ENCODE peak calls at places on chromosomes 11 and 22, in nine cellular contexts. M is spleen, R is IMR-90, V is stomach, S is adrenal gland, H is gastrocnemius medialis, B is right lobe of liver, C is heart left ventricle, K is thyroid gland. J is an unnamed sample. For H3K36me3, the result is how much of the 10 kb centered on the place peaks cover.

GRCh38 chr22:41171996-41172395 is 33.1 kb upstream of the L3MBTL2 start:
- DNase-seq in M (no peak), R (no peak), V (no peak), S (no peak), H (no peak), B (no peak), C (no peak), K (no peak), J (no peak)

GRCh38 chr22:46054091-46054877 is 77.3 kb upstream of the WNT7B start:
- DNase-seq in M (peak), R (peak), V (peak), S (peak), H (peak), B (peak), C (peak), K (peak), J (no peak)

GRCh38 chr22:35987487-35987886 is 41.1 kb downstream of the RBFOX2 start:
- DNase-seq in M (no peak), R (peak), V (no peak), S (no peak), H (no peak), B (no peak), C (no peak), K (no peak), J (no peak)

GRCh38 chr11:63866211-63866610 is 27.3 kb downstream of the MARK2 start:
- DNase-seq in M (no peak), R (peak), V (peak), S (peak), H (peak), B (peak), C (no peak), K (peak), J (peak)

GRCh38 chr22:37084385-37084784 is 25.1 kb downstream of the TMPRSS6 start:
- DNase-seq in M (no peak), R (no peak), V (no peak), S (no peak), H (no peak), B (no peak), C (no peak), K (no peak), J (no peak)

GRCh38 chr11:68916439-68916838 is 12.7 kb downstream of the IGHMBP2 start:
- DNase-seq in M (peak), R (no peak), V (no peak), S (no peak), H (no peak), B (no peak), C (peak), K (no peak), J (no peak)

GRCh38 chr22:27418261-27418660 is 383.3 kb downstream of the MN1 start:
- DNase-seq in M (no peak), R (no peak), V (no peak), S (no peak), H (no peak), B (no peak), C (no peak), K (no peak), J (no peak)

GRCh38 chr11:78050964-78051831 is 12.5 kb upstream of the THRSP start:
- DNase-seq in M (no peak), R (peak), V (no peak), S (peak), H (no peak), B (no peak), C (no peak), K (no peak), J (no peak)

GRCh38 chr11:86151188-86152005 is 82.5 kb upstream of the PICALM start:
- DNase-seq in M (no peak), R (peak), V (no peak), S (no peak), H (no peak), B (no peak), C (peak), K (peak), J (no peak)

GRCh38 chr11:109940816-109941215 is 152.4 kb upstream of the ZC3H12C start:
- DNase-seq in M (no peak), R (peak), V (no peak), S (no peak), H (no peak), B (no peak), C (no peak), K (no peak), J (no peak)

GRCh38 chr11:7492253-7492652 is 6.9 kb downstream of the OLFML1 start:
- DNase-seq in M (no peak), R (no peak), V (no peak), S (no peak), H (no peak), B (no peak), C (no peak), K (no peak), J (no peak)

GRCh38 chr11:132943737-132944556 is 588.4 kb downstream of the OPCML start:
- DNase-seq in M (peak), R (no peak), V (no peak), S (no peak), H (no peak), B (no peak), C (no peak), K (no peak), J (no peak)

GRCh38 chr11:6505577-6506240 is 8.6 kb downstream of the DNHD1 start:
- DNase-seq in M (no peak), R (peak), V (no peak), S (no peak), H (no peak), B (no peak), C (no peak), K (no peak), J (peak)

GRCh38 chr22:32957093-32957835 is 100.9 kb downstream of the SYN3 start:
- DNase-seq in M (no peak), R (no peak), V (no peak), S (no peak), H (no peak), B (no peak), C (no peak), K (no peak), J (no peak)

GRCh38 chr22:36368359-36368983 is 19.3 kb downstream of the MYH9 start:
- DNase-seq in M (no peak), R (peak), V (no peak), S (no peak), H (no peak), B (no peak), C (no peak), K (peak), J (no peak)

GRCh38 chr22:24563246-24563645 is 7.4 kb downstream of the SNRPD3 start:
- DNase-seq in M (peak), R (no peak), V (no peak), S (no peak), H (no peak), B (no peak), C (no peak), K (no peak), J (no peak)

GRCh38 chr11:14054708-14055107 is 92.2 kb downstream of the SPON1 start:
- DNase-seq in M (no peak), R (no peak), V (no peak), S (no peak), H (peak), B (no peak), C (peak), K (no peak), J (no peak)

GRCh38 chr11:57345555-57346151 is 7.5 kb downstream of the P2RX3 start:
- DNase-seq in M (peak), R (peak), V (peak), S (peak), H (peak), B (peak), C (peak), K (peak), J (peak)

GRCh38 chr22:23112472-23113012 is 29.2 kb downstream of the RSPH14 start:
- DNase-seq in M (no peak), R (no peak), V (no peak), S (no peak), H (no peak), B (no peak), C (no peak), K (no peak), J (no peak)

GRCh38 chr11:12995211-12995610 is 13.9 kb upstream of the RASSF10 start:
- DNase-seq in M (no peak), R (no peak), V (no peak), S (no peak), H (no peak), B (no peak), C (no peak), K (no peak), J (no peak)

GRCh38 chr11:14373941-14374646 is 15.1 kb upstream of the RRAS2 start:
- DNase-seq in M (no peak), R (peak), V (peak), S (peak), H (peak), B (peak), C (no peak), K (no peak), J (no peak)

GRCh38 chr11:134252539-134253188 is 488 bp downstream of the THYN1 start:
- DNase-seq in M (peak), R (peak), V (no peak), S (peak), H (peak), B (no peak), C (no peak), K (peak), J (no peak)

GRCh38 chr11:62599069-62599696 is 2.5 kb downstream of the MTA2 start:
- DNase-seq in M (peak), R (peak), V (peak), S (peak), H (peak), B (peak), C (peak), K (peak), J (peak)
- TF ChIP-seq POLR2A in M (no peak), R (no peak), V (no peak), S (no peak), H (no peak), B (no peak), C (no peak), K (no peak), J (no peak)

GRCh38 chr11:130308925-130309324 is 5.8 kb downstream of the ZBTB44 start:
- DNase-seq in M (no peak), R (peak), V (no peak), S (peak), H (no peak), B (no peak), C (no peak), K (no peak), J (no peak)
- H3K36me3 ChIP-seq in M (under half), R (under half), V (under half), S (under half), H (under half), B (under half), C (under half), K (under half), J (under half)

DNA sequence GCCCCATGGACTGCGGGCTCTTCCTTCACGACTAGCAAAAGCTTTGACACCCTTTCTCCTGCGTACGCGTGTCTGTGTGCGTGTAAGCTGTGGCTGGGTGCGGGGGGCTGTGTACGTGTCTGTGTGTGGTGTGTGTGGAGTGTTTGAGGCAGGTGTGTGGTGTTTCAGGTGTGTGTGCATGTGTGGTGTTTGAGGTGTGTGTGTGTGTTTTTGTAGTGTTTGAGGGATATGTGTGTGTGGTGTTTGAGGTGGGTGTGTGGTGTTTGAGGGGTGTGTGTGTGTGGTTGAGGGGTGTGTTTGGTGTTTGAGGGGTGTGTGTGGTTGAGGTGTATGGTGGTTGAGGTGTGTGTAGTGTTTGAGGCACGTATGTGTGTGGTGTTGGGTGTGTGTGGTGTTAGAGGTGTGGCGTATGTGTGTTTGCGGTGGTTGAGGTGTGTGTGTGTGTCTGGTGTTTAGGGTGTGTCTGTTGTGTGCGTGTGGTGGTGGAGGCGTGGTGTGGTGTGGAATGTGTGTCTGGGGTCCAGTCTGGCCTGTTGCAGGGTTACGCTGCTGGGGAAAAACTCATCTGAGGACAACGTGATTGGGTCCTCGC is 687 bp upstream of the ARSA start:
- DNase-seq in M (peak), R (no peak), V (peak), S (no peak), H (no peak), B (no peak), C (no peak), K (no peak), J (no peak)
- H3K27ac ChIP-seq in M (peak), R (peak), V (peak), S (peak), H (peak), B (peak), C (peak), K (peak), J (peak)

GRCh38 chr11:44389963-44390605 is 80.1 kb upstream of the ALX4 start:
- DNase-seq in M (no peak), R (no peak), V (no peak), S (no peak), H (no peak), B (no peak), C (no peak), K (no peak), J (no peak)

GRCh38 chr11:44387415-44387814 is 77.5 kb upstream of the ALX4 start:
- DNase-seq in M (no peak), R (no peak), V (no peak), S (no peak), H (no peak), B (no peak), C (no peak), K (no peak), J (no peak)

GRCh38 chr11:44387825-44388224 is 77.9 kb upstream of the ALX4 start:
- DNase-seq in M (no peak), R (no peak), V (no peak), S (no peak), H (no peak), B (no peak), C (no peak), K (no peak), J (no peak)

GRCh38 chr11:44383246-44383645 is 73.3 kb upstream of the ALX4 start:
- DNase-seq in M (no peak), R (no peak), V (no peak), S (no peak), H (no peak), B (no peak), C (no peak), K (no peak), J (no peak)

GRCh38 chr11:44388828-44389645 is 79.1 kb upstream of the ALX4 start:
- DNase-seq in M (no peak), R (no peak), V (no peak), S (no peak), H (no peak), B (no peak), C (no peak), K (no peak), J (no peak)
- TF ChIP-seq POLR2A in M (no peak), R (no peak), V (no peak), S (no peak), H (no peak), B (no peak), C (no peak), K (no peak), J (no peak)

DNA sequence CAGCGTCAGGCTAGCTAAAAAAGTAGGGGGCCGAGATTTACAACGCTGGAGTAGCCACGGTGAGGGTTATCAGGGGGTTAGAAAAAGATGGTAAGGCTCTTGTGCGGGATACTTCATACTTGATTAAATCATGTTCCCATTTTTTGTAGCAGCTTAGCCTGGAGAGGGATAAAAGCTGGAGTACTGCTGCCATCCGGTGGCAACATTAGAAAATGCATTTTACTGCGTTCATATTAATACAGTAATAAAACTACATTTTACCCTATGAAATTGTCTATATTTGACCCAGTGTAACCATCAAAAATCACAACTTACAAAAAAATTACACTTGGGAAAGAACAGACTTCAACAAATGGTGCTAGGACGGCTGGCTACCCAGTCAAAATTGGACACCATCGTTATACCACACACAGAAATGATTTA is 17.3 kb downstream of the RPUSD4 start:
- DNase-seq in M (no peak), R (peak), V (peak), S (no peak), H (no peak), B (no peak), C (no peak), K (peak), J (no peak)
- H3K36me3 ChIP-seq in M (under half), R (under half), V (under half), S (under half), H (under half), B (under half), C (under half), K (under half), J (under half)

DNA sequence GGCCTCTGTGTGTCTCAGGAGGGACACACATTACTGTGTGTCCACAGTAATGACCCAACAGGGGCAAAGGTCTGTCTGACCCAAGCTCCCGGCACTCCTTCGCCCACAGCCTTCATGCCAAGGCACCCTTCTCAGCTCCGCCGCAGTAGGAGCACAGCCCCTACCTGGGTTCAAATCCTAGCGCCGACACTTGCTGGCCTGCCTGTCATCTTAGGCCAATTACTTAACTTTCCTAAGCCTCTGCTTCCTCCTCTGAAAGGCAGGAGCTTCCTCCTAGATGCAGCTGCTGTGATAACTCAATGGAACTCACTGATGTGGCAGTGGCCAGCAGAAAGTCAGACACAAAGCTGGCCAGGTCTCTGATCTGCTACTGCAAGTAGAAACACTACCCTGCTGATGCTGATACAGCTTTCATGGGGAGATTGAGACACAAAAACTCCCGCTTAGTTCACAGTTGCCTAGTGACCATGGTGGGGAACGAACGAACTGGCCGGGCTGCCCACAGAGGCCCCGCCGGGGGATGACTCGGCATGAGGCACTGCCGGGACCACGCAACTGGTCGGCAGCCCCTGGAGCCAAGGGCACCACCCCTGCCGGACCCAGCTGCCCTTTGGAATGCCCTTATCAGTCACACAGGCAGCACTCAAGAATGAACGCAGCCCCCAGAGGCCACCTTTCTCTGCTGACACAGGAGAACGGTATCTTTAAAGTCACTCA is 8.1 kb downstream of the EHD1 start:
- DNase-seq in M (peak), R (peak), V (no peak), S (no peak), H (peak), B (no peak), C (no peak), K (peak), J (no peak)
- H3K27ac ChIP-seq in M (peak), R (peak), V (peak), S (peak), H (peak), B (peak), C (peak), K (peak), J (peak)

GRCh38 chr22:44186121-44186510 is 5.4 kb downstream of the PARVG start:
- DNase-seq in M (peak), R (no peak), V (no peak), S (no peak), H (no peak), B (no peak), C (no peak), K (no peak), J (no peak)
- TF ChIP-seq POLR2A in M (no peak), R (no peak), V (no peak), S (no peak), H (no peak), B (no peak), C (no peak), K (no peak), J (no peak)

DNA sequence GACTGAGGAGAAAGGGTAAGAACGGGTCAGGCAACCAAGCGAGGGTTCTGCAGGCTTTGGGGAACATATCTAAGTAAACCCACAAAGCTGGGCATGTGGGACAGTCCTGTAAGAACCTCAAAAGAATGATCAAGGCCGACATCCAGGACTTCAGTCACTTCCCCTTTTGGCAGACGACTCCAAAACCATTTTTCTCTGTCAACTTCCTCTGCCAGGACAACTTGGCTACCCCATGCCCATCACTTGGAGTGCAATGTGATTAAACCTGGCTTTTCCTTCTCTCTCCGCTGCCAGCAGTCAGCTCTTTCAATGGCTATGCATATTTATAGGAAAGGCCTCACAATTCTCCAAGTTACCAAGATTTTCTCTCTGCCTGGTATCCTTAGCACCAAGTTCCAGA is 78.9 kb downstream of the C11orf58 start:
- DNase-seq in M (no peak), R (no peak), V (no peak), S (no peak), H (no peak), B (no peak), C (no peak), K (no peak), J (no peak)
- H3K36me3 ChIP-seq in M (under half), R (under half), V (under half), S (under half), H (under half), B (under half), C (under half), K (under half), J (under half)